ENCODE peak calls at places on chromosome 2, in six cellular contexts. D is GM12878, Z is A549, H is SK-N-SH, L is HepG2, T is K562. M is an unnamed sample.

GRCh38 chr2:213150315-213150951 is 979 bp downstream of the IKZF2 start:
- DNase-seq in D (no peak), Z (no peak), H (no peak), L (no peak), T (no peak), M (peak)

GRCh38 chr2:54233832-54234649 is 22.0 kb downstream of the TSPYL6 start:
- DNase-seq in D (no peak), Z (no peak), H (no peak), L (peak), T (no peak), M (no peak)

GRCh38 chr2:101520246-101520645 is 45.3 kb upstream of the RFX8 start:
- DNase-seq in D (no peak), Z (no peak), H (no peak), L (no peak), T (no peak), M (peak)

GRCh38 chr2:61328707-61329251 is 142.1 kb downstream of the USP34 start:
- DNase-seq in D (no peak), Z (peak), H (no peak), L (no peak), T (no peak), M (peak)

GRCh38 chr2:214543386-214543955 is 132.6 kb downstream of the VWC2L start:
- DNase-seq in D (no peak), Z (no peak), H (no peak), L (no peak), T (no peak), M (peak)

GRCh38 chr2:200308421-200309295 is 2.2 kb downstream of the SPATS2L start:
- DNase-seq in D (no peak), Z (no peak), H (no peak), L (no peak), T (no peak), M (peak)

GRCh38 chr2:178295911-178296310 is 101.6 kb downstream of the OSBPL6 start:
- DNase-seq in D (no peak), Z (no peak), H (no peak), L (no peak), T (no peak), M (no peak)

GRCh38 chr2:69946351-69947077 is 14.9 kb downstream of the ASPRV1 start:
- DNase-seq in D (peak), Z (peak), H (no peak), L (peak), T (no peak), M (peak)

GRCh38 chr2:120565095-120565460 is 170.6 kb upstream of the GLI2 start:
- DNase-seq in D (no peak), Z (no peak), H (no peak), L (no peak), T (no peak), M (no peak)

GRCh38 chr2:10091182-10091932 is 11.1 kb upstream of the CYS1 start:
- DNase-seq in D (no peak), Z (no peak), H (no peak), L (no peak), T (no peak), M (no peak)

GRCh38 chr2:143698888-143699570 is 569.8 kb downstream of the ARHGAP15 start:
- DNase-seq in D (no peak), Z (no peak), H (no peak), L (no peak), T (no peak), M (no peak)

GRCh38 chr2:227460079-227460485 is 11.9 kb upstream of the AGFG1 start:
- DNase-seq in D (no peak), Z (no peak), H (no peak), L (no peak), T (no peak), M (peak)

DNA sequence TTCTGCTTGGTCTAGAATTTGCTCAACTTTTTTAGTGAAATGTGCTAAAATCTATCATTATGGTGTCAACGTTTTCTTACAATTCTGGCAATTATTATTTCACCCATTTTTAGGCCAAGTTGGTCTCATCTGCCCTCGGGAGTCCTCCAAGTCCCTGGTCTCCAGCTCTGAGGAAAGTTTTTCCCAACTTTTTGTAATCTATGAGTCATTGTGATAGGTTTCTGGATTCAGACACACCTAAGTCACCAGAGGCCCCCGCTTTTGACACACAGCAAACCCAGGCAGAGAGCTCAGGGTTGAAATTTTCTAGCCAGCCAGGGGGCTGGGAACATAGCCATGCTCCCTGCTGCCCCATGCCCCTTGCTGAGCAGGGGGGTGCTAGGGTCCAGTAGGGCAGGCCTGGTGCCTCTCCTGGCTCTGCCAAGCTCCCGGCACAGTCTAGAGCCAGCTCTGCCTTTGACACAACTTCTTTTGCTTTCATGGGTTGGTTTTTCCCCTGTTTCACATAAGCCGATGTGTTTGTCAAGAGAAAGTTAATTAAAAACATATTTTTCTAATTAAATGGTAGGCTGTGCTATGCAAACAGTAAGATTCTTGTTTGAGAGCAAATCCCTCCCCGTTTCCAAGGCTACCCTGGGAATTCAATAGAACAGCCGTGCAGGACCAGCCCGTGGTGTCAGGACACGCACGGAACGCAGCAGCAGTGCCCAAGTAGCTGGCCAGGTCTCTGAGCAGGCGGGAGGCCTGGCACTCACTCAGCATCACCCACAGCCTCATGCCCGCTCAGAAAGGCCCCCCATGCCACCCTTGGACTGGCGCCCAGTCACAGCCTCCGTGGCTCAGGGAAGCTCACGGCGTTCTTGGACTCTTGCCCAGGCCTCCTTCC is 25.5 kb upstream of the SNED1 start:
- DNase-seq in D (no peak), Z (no peak), H (peak), L (no peak), T (no peak), M (no peak)
- TF ChIP-seq SMC3 in D (no peak), Z (no peak), H (no peak), L (no peak), T (no peak), M (no peak)

DNA sequence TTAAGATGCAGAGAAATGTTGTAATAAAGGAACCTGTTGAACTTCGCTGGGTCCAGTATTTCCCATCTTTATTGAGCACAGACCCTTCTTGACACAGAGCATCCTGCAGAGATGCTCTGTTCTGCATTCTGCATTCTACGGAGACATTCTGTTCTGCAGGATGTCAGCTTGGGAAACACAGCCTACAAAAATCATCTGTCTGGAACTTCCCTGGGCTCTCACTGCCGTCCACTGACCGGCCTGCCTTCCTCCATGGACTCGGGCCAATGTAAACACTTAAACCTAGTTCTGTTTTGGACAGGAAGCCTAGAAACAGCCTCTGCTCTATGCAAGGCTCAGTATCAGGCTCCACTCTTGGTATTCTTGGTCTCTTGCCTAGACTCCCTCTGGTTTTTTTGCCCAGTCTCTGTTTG is 90.0 kb upstream of the PPP1CB start:
- DNase-seq in D (no peak), Z (peak), H (peak), L (no peak), T (no peak), M (peak)
- TF ChIP-seq SMC3 in D (no peak), Z (no peak), H (no peak), L (no peak), T (no peak), M (peak)

GRCh38 chr2:119190726-119191125 is 32.2 kb upstream of the C1QL2 start:
- DNase-seq in D (no peak), Z (no peak), H (no peak), L (no peak), T (no peak), M (no peak)
- TF ChIP-seq SMC3 in D (no peak), Z (no peak), H (no peak), L (no peak), T (no peak), M (no peak)

DNA sequence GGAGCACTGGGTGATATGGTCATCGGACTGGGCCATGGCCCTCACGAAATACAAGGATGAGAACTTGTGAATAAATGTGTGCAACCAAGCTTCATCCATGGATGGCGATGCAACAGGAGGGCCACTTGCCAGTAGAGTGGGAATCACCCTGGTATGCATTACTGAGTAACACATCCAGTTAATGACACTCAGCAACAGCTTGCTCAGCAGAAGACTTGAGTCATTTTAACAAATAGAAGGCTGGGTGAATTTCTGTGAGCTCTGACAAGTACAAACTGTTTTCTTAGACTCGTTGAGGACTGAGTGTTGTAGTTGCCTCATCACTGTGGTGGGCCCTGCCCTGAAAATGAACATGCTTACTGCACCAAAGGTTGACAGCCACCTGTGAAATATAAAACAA is 221.6 kb downstream of the NCKAP5 start:
- DNase-seq in D (no peak), Z (peak), H (no peak), L (no peak), T (no peak), M (peak)
- TF ChIP-seq SMC3 in D (no peak), Z (no peak), H (no peak), L (no peak), T (no peak), M (no peak)

GRCh38 chr2:201402651-201403573 is 45.8 kb upstream of the FLACC1 start:
- DNase-seq in D (no peak), Z (no peak), H (no peak), L (no peak), T (no peak), M (peak)

GRCh38 chr2:201406077-201406662 is 45.1 kb downstream of the TRAK2 start:
- DNase-seq in D (no peak), Z (no peak), H (no peak), L (peak), T (peak), M (peak)

GRCh38 chr2:201401815-201402214 is 44.7 kb upstream of the FLACC1 start:
- DNase-seq in D (no peak), Z (no peak), H (no peak), L (no peak), T (no peak), M (no peak)

GRCh38 chr2:201404699-201405275 is 46.5 kb downstream of the TRAK2 start:
- DNase-seq in D (no peak), Z (no peak), H (no peak), L (no peak), T (no peak), M (no peak)

GRCh38 chr2:201403904-201404303 is 46.8 kb upstream of the FLACC1 start:
- DNase-seq in D (no peak), Z (no peak), H (no peak), L (no peak), T (no peak), M (peak)
- TF ChIP-seq SMC3 in D (no peak), Z (no peak), H (no peak), L (no peak), T (no peak), M (no peak)

GRCh38 chr2:192146069-192147006 is 48.4 kb downstream of the TMEFF2 start:
- DNase-seq in D (no peak), Z (peak), H (no peak), L (no peak), T (no peak), M (peak)
- TF ChIP-seq SMC3 in D (no peak), Z (no peak), H (no peak), L (no peak), T (no peak), M (no peak)

GRCh38 chr2:172087191-172087779 is 2.0 kb downstream of the DLX1 start:
- DNase-seq in D (no peak), Z (no peak), H (no peak), L (no peak), T (no peak), M (no peak)

GRCh38 chr2:172084734-172085459 is 410 bp upstream of the DLX1 start:
- DNase-seq in D (no peak), Z (peak), H (peak), L (peak), T (peak), M (peak)

GRCh38 chr2:172086349-172087190 is 1.3 kb downstream of the DLX1 start:
- DNase-seq in D (no peak), Z (no peak), H (peak), L (peak), T (no peak), M (no peak)

GRCh38 chr2:172084484-172084733 is 898 bp upstream of the DLX1 start:
- DNase-seq in D (no peak), Z (no peak), H (no peak), L (no peak), T (peak), M (no peak)

GRCh38 chr2:172085460-172086159 is at the start of gene DLX1:
- DNase-seq in D (no peak), Z (no peak), H (peak), L (no peak), T (peak), M (no peak)
- TF ChIP-seq SMC3 in D (no peak), Z (no peak), H (no peak), L (no peak), T (no peak), M (no peak)

M was measured in IMR-90.